ENCODE peak calls at places on chromosomes 16 and 17, in five cellular contexts. R is esophagus muscularis mucosa, B is tibial nerve, A is B cell, G is fibroblast of pulmonary artery. F is an unnamed sample.

GRCh38 chr17:19397556-19398041 is 10.6 kb upstream of the MFAP4 start:
- DNase-seq in R (no peak), B (no peak), A (no peak), G (no peak), F (no peak)

GRCh38 chr17:66281671-66282369 is 20.6 kb upstream of the PRKCA start:
- DNase-seq in R (no peak), B (no peak), A (no peak), G (no peak), F (no peak)

GRCh38 chr17:27247071-27247957 is 46.6 kb upstream of the WSB1 start:
- DNase-seq in R (peak; percentile 92), B (peak; percentile 73), A (no peak), G (peak; percentile 95), F (no peak)

GRCh38 chr16:1786242-1787055 is 3.7 kb downstream of the NUBP2 start:
- DNase-seq in R (no peak), B (no peak), A (peak; percentile 11), G (no peak), F (no peak)

GRCh38 chr17:50470451-50470850 is 1.8 kb upstream of the CHAD start:
- DNase-seq in R (no peak), B (no peak), A (no peak), G (no peak), F (no peak)

GRCh38 chr16:8963010-8963824 is 489 bp downstream of the USP7 start:
- DNase-seq in R (no peak), B (no peak), A (peak; percentile 38), G (no peak), F (no peak)

GRCh38 chr16:12833939-12834338 is 30.3 kb upstream of the CPPED1 start:
- DNase-seq in R (no peak), B (no peak), A (no peak), G (no peak), F (no peak)

GRCh38 chr17:2853111-2853721 is 57.0 kb downstream of the RAP1GAP2 start:
- DNase-seq in R (no peak), B (no peak), A (peak; percentile 54), G (peak; percentile 39), F (peak; percentile 55)

GRCh38 chr17:82334622-82335394 is 1.2 kb upstream of the SECTM1 start:
- DNase-seq in R (no peak), B (no peak), A (no peak), G (peak; percentile 14), F (no peak)

GRCh38 chr16:66324785-66325184 is 41.7 kb upstream of the CDH5 start:
- DNase-seq in R (no peak), B (no peak), A (no peak), G (peak; percentile 18), F (no peak)

GRCh38 chr17:58377005-58377660 is 25.1 kb upstream of the SUPT4H1 start:
- DNase-seq in R (no peak), B (no peak), A (no peak), G (no peak), F (no peak)

GRCh38 chr16:46929378-46930332 is 43.8 kb downstream of the DNAJA2 start:
- DNase-seq in R (no peak), B (peak; percentile 36), A (peak; percentile 78), G (peak; percentile 66), F (peak; percentile 81)

GRCh38 chr17:8965394-8966168 is at the start of gene PIK3R5:
- DNase-seq in R (no peak), B (no peak), A (peak; percentile 94), G (no peak), F (peak; percentile 95)

GRCh38 chr17:77371888-77372443 is 231.2 kb downstream of the SEC14L1 start:
- DNase-seq in R (no peak), B (no peak), A (no peak), G (no peak), F (no peak)

GRCh38 chr16:89478576-89479221 is 11.7 kb downstream of the ANKRD11 start:
- DNase-seq in R (no peak), B (no peak), A (no peak), G (peak; percentile 33), F (no peak)

GRCh38 chr17:79838541-79839274 is 532 bp downstream of the CBX4 start:
- DNase-seq in R (no peak), B (no peak), A (peak; percentile 70), G (peak; percentile 69), F (peak; percentile 78)

GRCh38 chr17:79840989-79841286 is 1.7 kb upstream of the CBX4 start:
- DNase-seq in R (no peak), B (no peak), A (no peak), G (no peak), F (no peak)

GRCh38 chr17:79840204-79840988 is 1.2 kb upstream of the CBX4 start:
- DNase-seq in R (no peak), B (peak; percentile 81), A (peak; percentile 61), G (peak; percentile 64), F (peak; percentile 53)

GRCh38 chr17:79837888-79838540 is 1.2 kb downstream of the CBX4 start:
- DNase-seq in R (no peak), B (no peak), A (peak; percentile 69), G (no peak), F (no peak)

DNA sequence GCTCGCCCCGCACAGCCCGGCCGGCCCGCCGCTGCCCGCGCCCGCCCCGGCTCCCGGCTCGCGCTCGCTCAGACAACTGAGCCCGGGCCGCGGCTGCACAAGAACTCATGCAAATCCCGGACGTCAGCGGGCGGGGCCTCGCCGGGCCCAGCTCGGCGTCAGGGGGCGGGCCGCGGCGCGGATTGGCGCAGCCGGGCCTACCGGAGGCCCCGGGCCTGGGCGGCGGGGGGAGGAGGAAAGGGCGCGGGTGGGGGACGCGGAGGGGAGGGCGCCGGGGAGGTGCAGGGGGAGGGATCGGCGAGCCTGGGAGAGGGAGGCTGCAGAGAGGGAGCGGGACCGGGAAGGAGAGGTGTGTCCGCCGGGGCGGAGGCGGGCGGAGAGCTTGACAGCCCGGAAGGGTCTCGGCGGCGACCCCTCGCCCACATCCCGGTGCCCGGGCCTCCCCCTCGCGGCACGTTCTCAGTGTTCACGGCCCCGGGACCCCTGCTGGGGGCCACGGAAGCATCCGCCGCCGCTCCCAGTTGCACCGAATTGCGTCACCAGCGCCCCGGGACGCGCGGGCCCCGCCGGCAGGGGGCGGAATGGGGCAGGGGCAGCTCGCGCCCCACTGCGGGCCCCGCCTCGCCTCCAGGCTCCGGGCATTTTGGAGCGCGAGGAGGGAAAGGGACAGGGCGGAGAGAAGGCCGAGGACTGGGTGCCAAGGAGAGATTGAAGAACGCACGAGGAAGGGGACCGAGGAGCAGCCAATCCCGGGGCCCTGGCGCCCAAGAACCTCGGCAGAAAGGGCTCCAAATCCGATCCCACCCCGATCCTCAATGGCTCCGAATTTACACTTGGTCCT is at the start of gene CBX4:
- DNase-seq in R (peak; percentile 98), B (peak; percentile 90), A (peak; percentile 96), G (peak; percentile 92), F (peak; percentile 99)
- TF ChIP-seq CTCF in R (peak; percentile 59), B (peak; percentile 78), A (peak; percentile 74), G (no peak), F (peak; percentile 54)

GRCh38 chr16:23072769-23073549 is 76.3 kb downstream of the USP31 start:
- DNase-seq in R (peak; percentile 75), B (no peak), A (no peak), G (peak; percentile 17), F (no peak)
- TF ChIP-seq CTCF in R (no peak), B (no peak), A (no peak), G (no peak), F (no peak)

GRCh38 chr17:18143044-18143936 is 34.7 kb downstream of the MYO15A start:
- DNase-seq in R (no peak), B (no peak), A (no peak), G (peak; percentile 30), F (peak; percentile 50)
- TF ChIP-seq CTCF in R (no peak), B (no peak), A (peak; percentile 20), G (peak; percentile 41), F (peak; percentile 26)

GRCh38 chr16:84960942-84961341 is 50.4 kb downstream of the ZDHHC7 start:
- DNase-seq in R (no peak), B (no peak), A (no peak), G (no peak), F (no peak)

GRCh38 chr16:84959784-84960417 is 51.4 kb downstream of the ZDHHC7 start:
- DNase-seq in R (no peak), B (no peak), A (no peak), G (no peak), F (no peak)

GRCh38 chr16:84957192-84957591 is 54.1 kb downstream of the ZDHHC7 start:
- DNase-seq in R (no peak), B (no peak), A (no peak), G (no peak), F (no peak)

GRCh38 chr16:84957792-84958191 is 53.5 kb downstream of the ZDHHC7 start:
- DNase-seq in R (no peak), B (no peak), A (no peak), G (no peak), F (no peak)

DNA sequence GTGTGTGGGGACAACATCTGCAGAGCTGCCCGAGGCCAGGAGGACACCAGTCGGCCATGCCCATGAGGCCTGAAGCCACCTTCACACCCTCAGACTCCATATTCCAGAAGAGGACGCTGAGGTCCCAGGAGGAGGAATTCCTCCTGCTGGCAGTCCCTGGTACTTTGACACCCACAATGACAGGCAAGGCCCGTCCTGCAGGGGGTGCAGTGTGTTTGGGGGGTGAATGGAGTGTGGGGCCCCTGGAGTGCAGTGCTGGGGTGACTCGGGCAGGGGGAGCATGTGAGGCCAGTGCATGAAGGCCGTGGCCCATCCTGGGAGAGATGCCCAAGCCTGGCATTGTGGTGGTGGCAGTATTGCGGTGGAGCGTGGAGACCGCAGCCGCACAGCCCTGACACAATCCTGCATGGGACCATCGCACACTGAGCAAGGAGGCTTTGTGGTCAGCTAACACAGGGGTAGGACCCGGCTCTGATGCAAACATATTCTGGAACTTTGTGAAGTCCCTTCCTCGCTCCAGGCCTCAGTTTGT is 52.2 kb downstream of the ZDHHC7 start:
- DNase-seq in R (no peak), B (no peak), A (no peak), G (no peak), F (no peak)
- TF ChIP-seq CTCF in R (no peak), B (no peak), A (no peak), G (peak; percentile 24), F (peak; percentile 3)

GRCh38 chr17:7897773-7898172 is 9.2 kb downstream of the CHD3 start:
- DNase-seq in R (no peak), B (peak; percentile 19), A (no peak), G (peak; percentile 77), F (no peak)
- TF ChIP-seq CTCF in R (peak; percentile 43), B (peak; percentile 74), A (no peak), G (peak; percentile 51), F (no peak)

DNA sequence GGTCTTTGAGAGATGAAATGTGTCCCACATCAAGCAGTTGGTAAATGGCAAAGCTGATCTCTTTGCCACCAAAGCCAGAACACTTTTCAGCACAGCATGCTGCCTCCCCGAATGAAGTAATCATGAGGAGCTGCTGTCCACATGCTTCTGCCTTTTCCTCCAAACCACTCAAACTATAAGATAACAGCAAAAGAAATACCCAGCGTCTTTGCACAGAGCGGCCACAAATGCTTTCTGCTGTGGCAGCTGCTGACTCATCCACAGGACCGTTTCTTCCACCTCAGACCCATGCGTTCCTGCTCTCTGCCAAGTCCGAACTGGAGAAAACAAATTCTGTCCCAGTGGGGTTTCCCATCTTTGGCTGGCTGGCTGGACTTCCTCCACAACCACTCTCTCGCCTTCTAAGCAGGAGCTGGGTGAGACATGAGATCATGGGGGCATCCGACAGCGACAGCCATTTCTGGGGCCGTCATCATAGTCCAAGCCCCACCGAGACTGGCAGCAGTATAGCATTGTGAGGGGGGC is 27.1 kb downstream of the TBC1D3B start:
- DNase-seq in R (peak; percentile 94), B (peak; percentile 56), A (no peak), G (peak; percentile 74), F (no peak)
- TF ChIP-seq CTCF in R (no peak), B (peak; percentile 1), A (peak; percentile 55), G (no peak), F (no peak)

F was measured in GM20000.